ENCODE peak calls at places on chromosomes 7 and 10, in nine cellular contexts. One of them, this sample, is unnamed.

GRCh38 chr7:22633954-22634474 is 93.0 kb upstream of the IL6 start:
- DNase-seq in T-helper 17 cell: no peak
- DNase-seq in NCI-H1694 treated with DMSO at 0.1 percent for 48 hours: no peak
- DNase-seq in left colon: no peak
- DNase-seq in epithelial cell of proximal tubule: no peak
- DNase-seq in neural progenitor cell: no peak
- DNase-seq in progenitor cell of endocrine pancreas: no peak
- DNase-seq in HFFc6: no peak
- DNase-seq in activated CD8-positive, alpha-beta memory T cell treated with anti-CD3 and anti-CD28 coated beads, Interleukin-2, amount 50 U/mL, for 4 hours: no peak
- DNase-seq in this sample: no peak

GRCh38 chr10:25047902-25048301 is 31.5 kb downstream of the THNSL1 start:
- DNase-seq in T-helper 17 cell: no peak
- DNase-seq in NCI-H1694 treated with DMSO at 0.1 percent for 48 hours: no peak
- DNase-seq in left colon: no peak
- DNase-seq in epithelial cell of proximal tubule: no peak
- DNase-seq in neural progenitor cell: no peak
- DNase-seq in progenitor cell of endocrine pancreas: no peak
- DNase-seq in HFFc6: peak; percentile 58
- DNase-seq in activated CD8-positive, alpha-beta memory T cell treated with anti-CD3 and anti-CD28 coated beads, Interleukin-2, amount 50 U/mL, for 4 hours: no peak
- DNase-seq in this sample: no peak

GRCh38 chr10:16904619-16905018 is 87.4 kb upstream of the RSU1 start:
- DNase-seq in T-helper 17 cell: no peak
- DNase-seq in NCI-H1694 treated with DMSO at 0.1 percent for 48 hours: no peak
- DNase-seq in left colon: no peak
- DNase-seq in epithelial cell of proximal tubule: no peak
- DNase-seq in neural progenitor cell: no peak
- DNase-seq in progenitor cell of endocrine pancreas: no peak
- DNase-seq in HFFc6: no peak
- DNase-seq in activated CD8-positive, alpha-beta memory T cell treated with anti-CD3 and anti-CD28 coated beads, Interleukin-2, amount 50 U/mL, for 4 hours: no peak
- DNase-seq in this sample: no peak

GRCh38 chr10:101221479-101222246 is 7.6 kb downstream of the LBX1 start:
- DNase-seq in T-helper 17 cell: no peak
- DNase-seq in NCI-H1694 treated with DMSO at 0.1 percent for 48 hours: peak; percentile 26
- DNase-seq in left colon: no peak
- DNase-seq in epithelial cell of proximal tubule: no peak
- DNase-seq in neural progenitor cell: no peak
- DNase-seq in progenitor cell of endocrine pancreas: no peak
- DNase-seq in HFFc6: peak; percentile 10
- DNase-seq in activated CD8-positive, alpha-beta memory T cell treated with anti-CD3 and anti-CD28 coated beads, Interleukin-2, amount 50 U/mL, for 4 hours: no peak
- DNase-seq in this sample: no peak

GRCh38 chr10:59668081-59668480 is 41.6 kb downstream of the SLC16A9 start:
- DNase-seq in T-helper 17 cell: no peak
- DNase-seq in NCI-H1694 treated with DMSO at 0.1 percent for 48 hours: peak; percentile 97
- DNase-seq in left colon: no peak
- DNase-seq in epithelial cell of proximal tubule: no peak
- DNase-seq in neural progenitor cell: no peak
- DNase-seq in progenitor cell of endocrine pancreas: no peak
- DNase-seq in HFFc6: no peak
- DNase-seq in activated CD8-positive, alpha-beta memory T cell treated with anti-CD3 and anti-CD28 coated beads, Interleukin-2, amount 50 U/mL, for 4 hours: no peak
- DNase-seq in this sample: no peak

GRCh38 chr7:131182446-131183075 is 145.1 kb upstream of the MKLN1 start:
- DNase-seq in T-helper 17 cell: no peak
- DNase-seq in NCI-H1694 treated with DMSO at 0.1 percent for 48 hours: no peak
- DNase-seq in left colon: no peak
- DNase-seq in epithelial cell of proximal tubule: no peak
- DNase-seq in neural progenitor cell: no peak
- DNase-seq in progenitor cell of endocrine pancreas: no peak
- DNase-seq in HFFc6: no peak
- DNase-seq in activated CD8-positive, alpha-beta memory T cell treated with anti-CD3 and anti-CD28 coated beads, Interleukin-2, amount 50 U/mL, for 4 hours: no peak
- DNase-seq in this sample: no peak

GRCh38 chr7:13841284-13841683 is 148.2 kb downstream of the ETV1 start:
- DNase-seq in T-helper 17 cell: no peak
- DNase-seq in NCI-H1694 treated with DMSO at 0.1 percent for 48 hours: no peak
- DNase-seq in left colon: no peak
- DNase-seq in epithelial cell of proximal tubule: no peak
- DNase-seq in neural progenitor cell: no peak
- DNase-seq in progenitor cell of endocrine pancreas: no peak
- DNase-seq in HFFc6: no peak
- DNase-seq in activated CD8-positive, alpha-beta memory T cell treated with anti-CD3 and anti-CD28 coated beads, Interleukin-2, amount 50 U/mL, for 4 hours: no peak
- DNase-seq in this sample: no peak

GRCh38 chr10:131762789-131763696 is 137.8 kb upstream of the PPP2R2D start:
- DNase-seq in T-helper 17 cell: no peak
- DNase-seq in NCI-H1694 treated with DMSO at 0.1 percent for 48 hours: no peak
- DNase-seq in left colon: no peak
- DNase-seq in epithelial cell of proximal tubule: no peak
- DNase-seq in neural progenitor cell: no peak
- DNase-seq in progenitor cell of endocrine pancreas: no peak
- DNase-seq in HFFc6: no peak
- DNase-seq in activated CD8-positive, alpha-beta memory T cell treated with anti-CD3 and anti-CD28 coated beads, Interleukin-2, amount 50 U/mL, for 4 hours: no peak
- DNase-seq in this sample: no peak

GRCh38 chr10:12703813-12704212 is 297.7 kb downstream of the CCDC3 start:
- DNase-seq in T-helper 17 cell: no peak
- DNase-seq in NCI-H1694 treated with DMSO at 0.1 percent for 48 hours: no peak
- DNase-seq in left colon: no peak
- DNase-seq in epithelial cell of proximal tubule: peak; percentile 52
- DNase-seq in neural progenitor cell: no peak
- DNase-seq in progenitor cell of endocrine pancreas: no peak
- DNase-seq in HFFc6: peak; percentile 61
- DNase-seq in activated CD8-positive, alpha-beta memory T cell treated with anti-CD3 and anti-CD28 coated beads, Interleukin-2, amount 50 U/mL, for 4 hours: no peak
- DNase-seq in this sample: no peak

GRCh38 chr10:72852428-72852827 is 41.1 kb upstream of the OIT3 start:
- DNase-seq in T-helper 17 cell: no peak
- DNase-seq in NCI-H1694 treated with DMSO at 0.1 percent for 48 hours: no peak
- DNase-seq in left colon: no peak
- DNase-seq in epithelial cell of proximal tubule: no peak
- DNase-seq in neural progenitor cell: no peak
- DNase-seq in progenitor cell of endocrine pancreas: no peak
- DNase-seq in HFFc6: no peak
- DNase-seq in activated CD8-positive, alpha-beta memory T cell treated with anti-CD3 and anti-CD28 coated beads, Interleukin-2, amount 50 U/mL, for 4 hours: no peak
- DNase-seq in this sample: no peak

GRCh38 chr7:13309535-13309934 is 622.1 kb downstream of the ARL4A start:
- DNase-seq in T-helper 17 cell: no peak
- DNase-seq in NCI-H1694 treated with DMSO at 0.1 percent for 48 hours: no peak
- DNase-seq in left colon: no peak
- DNase-seq in epithelial cell of proximal tubule: no peak
- DNase-seq in neural progenitor cell: no peak
- DNase-seq in progenitor cell of endocrine pancreas: no peak
- DNase-seq in HFFc6: no peak
- DNase-seq in activated CD8-positive, alpha-beta memory T cell treated with anti-CD3 and anti-CD28 coated beads, Interleukin-2, amount 50 U/mL, for 4 hours: no peak
- DNase-seq in this sample: no peak

GRCh38 chr7:133887459-133887858 is 239.7 kb upstream of the LRGUK start:
- DNase-seq in T-helper 17 cell: no peak
- DNase-seq in NCI-H1694 treated with DMSO at 0.1 percent for 48 hours: no peak
- DNase-seq in left colon: no peak
- DNase-seq in epithelial cell of proximal tubule: no peak
- DNase-seq in neural progenitor cell: no peak
- DNase-seq in progenitor cell of endocrine pancreas: no peak
- DNase-seq in HFFc6: peak; percentile 26
- DNase-seq in activated CD8-positive, alpha-beta memory T cell treated with anti-CD3 and anti-CD28 coated beads, Interleukin-2, amount 50 U/mL, for 4 hours: no peak
- DNase-seq in this sample: no peak

GRCh38 chr7:151296202-151296992 is 45.2 kb upstream of the NUB1 start:
- DNase-seq in T-helper 17 cell: no peak
- DNase-seq in NCI-H1694 treated with DMSO at 0.1 percent for 48 hours: no peak
- DNase-seq in left colon: no peak
- DNase-seq in epithelial cell of proximal tubule: no peak
- DNase-seq in neural progenitor cell: no peak
- DNase-seq in progenitor cell of endocrine pancreas: no peak
- DNase-seq in HFFc6: no peak
- DNase-seq in activated CD8-positive, alpha-beta memory T cell treated with anti-CD3 and anti-CD28 coated beads, Interleukin-2, amount 50 U/mL, for 4 hours: no peak
- DNase-seq in this sample: no peak

This sample was measured in iPS DF 6.9.